ENCODE peak calls at places on chromosomes 11 and 22, in six cellular contexts. S is brain microvascular endothelial cell, B is GM23338, E is H9, Z is astrocyte of the cerebellum, V is HFFc6. T is an unnamed sample.
A peak's percentile ranks its signal among the peaks of the same experiment; 100 is the strongest.

GRCh38 chr11:12963789-12964536 is 45.2 kb upstream of the RASSF10 start:
- DNase-seq in S (peak; percentile 66), B (peak; percentile 88), E (peak; percentile 83), Z (no peak), V (peak; percentile 27), T (peak; percentile 82)

GRCh38 chr22:17864398-17865182 is 90.3 kb upstream of the BID start:
- DNase-seq in S (no peak), B (no peak), E (no peak), Z (no peak), V (no peak), T (no peak)

GRCh38 chr22:30751529-30751928 is 56.9 kb downstream of the OSBP2 start:
- DNase-seq in S (no peak), B (no peak), E (no peak), Z (no peak), V (no peak), T (no peak)

GRCh38 chr22:46549971-46550641 is 12.7 kb upstream of the CELSR1 start:
- DNase-seq in S (no peak), B (no peak), E (no peak), Z (no peak), V (no peak), T (no peak)

GRCh38 chr22:29202231-29203192 is 3.2 kb upstream of the EMID1 start:
- DNase-seq in S (peak; percentile 45), B (peak; percentile 68), E (peak; percentile 77), Z (peak; percentile 88), V (no peak), T (no peak)

GRCh38 chr11:18005376-18006129 is 7.3 kb downstream of the SERGEF start:
- DNase-seq in S (no peak), B (no peak), E (no peak), Z (no peak), V (no peak), T (no peak)

GRCh38 chr11:72970557-72971118 is 156.4 kb downstream of the ATG16L2 start:
- DNase-seq in S (peak; percentile 18), B (no peak), E (no peak), Z (no peak), V (no peak), T (no peak)

GRCh38 chr11:44817207-44817944 is 90.6 kb downstream of the TSPAN18 start:
- DNase-seq in S (no peak), B (no peak), E (no peak), Z (no peak), V (peak; percentile 64), T (no peak)

GRCh38 chr11:47192111-47192510 is 5.9 kb upstream of the PACSIN3 start:
- DNase-seq in S (no peak), B (no peak), E (no peak), Z (no peak), V (no peak), T (no peak)

GRCh38 chr22:37241351-37242142 is 2.5 kb downstream of the RAC2 start:
- DNase-seq in S (no peak), B (no peak), E (no peak), Z (no peak), V (no peak), T (no peak)

GRCh38 chr11:64742940-64743590 is 877 bp downstream of the RASGRP2 start:
- DNase-seq in S (no peak), B (peak; percentile 70), E (peak; percentile 76), Z (no peak), V (no peak), T (no peak)

GRCh38 chr11:45043755-45044475 is 93.2 kb upstream of the TP53I11 start:
- DNase-seq in S (no peak), B (no peak), E (no peak), Z (no peak), V (no peak), T (no peak)

GRCh38 chr11:2587132-2587930 is 112.5 kb downstream of the KCNQ1OT1 start:
- DNase-seq in S (no peak), B (no peak), E (no peak), Z (no peak), V (no peak), T (no peak)

GRCh38 chr11:117230981-117231636 is 764 bp downstream of the PCSK7 start:
- DNase-seq in S (no peak), B (peak; percentile 9), E (no peak), Z (no peak), V (no peak), T (no peak)

GRCh38 chr11:64908766-64909165 is 8.2 kb downstream of the ATG2A start:
- DNase-seq in S (no peak), B (no peak), E (no peak), Z (no peak), V (no peak), T (no peak)

GRCh38 chr11:36258730-36259360 is 30.4 kb downstream of the COMMD9 start:
- DNase-seq in S (peak; percentile 69), B (peak; percentile 89), E (peak; percentile 83), Z (peak; percentile 52), V (peak; percentile 72), T (no peak)

GRCh38 chr11:12552677-12553076 is 121.5 kb upstream of the TEAD1 start:
- DNase-seq in S (peak; percentile 30), B (no peak), E (no peak), Z (peak; percentile 97), V (peak; percentile 49), T (no peak)

GRCh38 chr11:93169950-93170561 is 27.7 kb downstream of the SLC36A4 start:
- DNase-seq in S (peak; percentile 12), B (peak; percentile 69), E (no peak), Z (peak; percentile 35), V (peak; percentile 29), T (no peak)

GRCh38 chr11:92384807-92385206 is 160.2 kb downstream of the FAT3 start:
- DNase-seq in S (no peak), B (no peak), E (no peak), Z (no peak), V (no peak), T (no peak)

GRCh38 chr11:65213322-65214211 is 31.8 kb downstream of the CAPN1 start:
- DNase-seq in S (no peak), B (peak; percentile 95), E (peak; percentile 83), Z (no peak), V (no peak), T (peak; percentile 66)

GRCh38 chr11:62854825-62855570 is 15.6 kb upstream of the WDR74 start:
- DNase-seq in S (no peak), B (no peak), E (no peak), Z (no peak), V (no peak), T (no peak)

GRCh38 chr11:116879789-116880402 is 42.5 kb upstream of the APOA1 start:
- DNase-seq in S (peak; percentile 67), B (peak; percentile 81), E (no peak), Z (peak; percentile 73), V (peak; percentile 74), T (no peak)

GRCh38 chr11:116506446-116506845 is 266.3 kb downstream of the BUD13 start:
- DNase-seq in S (no peak), B (no peak), E (no peak), Z (no peak), V (no peak), T (peak; percentile 45)

GRCh38 chr11:100731471-100731870 is 44.4 kb downstream of the ARHGAP42 start:
- DNase-seq in S (no peak), B (no peak), E (no peak), Z (no peak), V (no peak), T (no peak)

GRCh38 chr11:78419327-78419726 is 1.7 kb upstream of the GAB2 start:
- DNase-seq in S (peak; percentile 98), B (no peak), E (no peak), Z (peak; percentile 76), V (peak; percentile 94), T (no peak)

DNA sequence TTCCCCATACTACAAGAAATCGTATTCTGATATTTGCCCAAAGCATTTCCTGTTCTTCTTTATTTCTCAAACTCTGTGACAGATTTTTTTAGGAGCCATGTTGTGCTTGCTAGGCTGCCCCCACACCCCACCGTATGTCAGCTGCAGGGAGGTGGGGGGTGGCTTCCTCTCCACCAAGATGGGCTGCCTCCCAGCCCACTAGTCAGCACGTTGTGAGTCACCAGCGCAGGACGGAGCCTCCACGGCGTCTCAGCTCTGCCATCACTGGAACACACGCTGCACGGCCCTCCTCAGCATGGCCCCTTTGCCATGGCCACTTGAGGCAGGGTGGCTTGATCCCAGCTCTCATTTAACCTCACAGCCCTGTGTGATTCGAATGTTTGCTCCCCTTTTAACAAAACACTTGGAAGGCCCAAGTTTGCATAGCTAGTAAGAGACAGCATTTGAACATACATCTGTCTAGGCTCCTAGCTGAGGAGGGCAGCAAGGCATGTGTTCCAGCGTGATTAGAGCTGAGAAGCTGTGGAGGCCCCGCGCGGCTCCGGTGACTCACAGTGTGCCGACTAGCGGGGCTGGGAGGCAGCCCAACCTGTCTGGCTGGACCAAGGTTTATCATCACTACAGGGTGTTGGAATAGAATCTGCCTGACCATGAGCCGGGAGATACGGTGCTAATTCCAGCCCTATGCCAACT is 180.7 kb upstream of the NCAM1 start:
- DNase-seq in S (no peak), B (no peak), E (no peak), Z (peak; percentile 62), V (no peak), T (no peak)
- TF ChIP-seq CTCF in S (no peak), B (no peak), E (no peak), Z (peak; percentile 39), V (no peak), T (no peak)

GRCh38 chr22:39956932-39957664 is 3.1 kb upstream of the TMA7B start:
- DNase-seq in S (no peak), B (no peak), E (no peak), Z (no peak), V (no peak), T (no peak)
- TF ChIP-seq CTCF in S (no peak), B (no peak), E (no peak), Z (no peak), V (no peak), T (no peak)

DNA sequence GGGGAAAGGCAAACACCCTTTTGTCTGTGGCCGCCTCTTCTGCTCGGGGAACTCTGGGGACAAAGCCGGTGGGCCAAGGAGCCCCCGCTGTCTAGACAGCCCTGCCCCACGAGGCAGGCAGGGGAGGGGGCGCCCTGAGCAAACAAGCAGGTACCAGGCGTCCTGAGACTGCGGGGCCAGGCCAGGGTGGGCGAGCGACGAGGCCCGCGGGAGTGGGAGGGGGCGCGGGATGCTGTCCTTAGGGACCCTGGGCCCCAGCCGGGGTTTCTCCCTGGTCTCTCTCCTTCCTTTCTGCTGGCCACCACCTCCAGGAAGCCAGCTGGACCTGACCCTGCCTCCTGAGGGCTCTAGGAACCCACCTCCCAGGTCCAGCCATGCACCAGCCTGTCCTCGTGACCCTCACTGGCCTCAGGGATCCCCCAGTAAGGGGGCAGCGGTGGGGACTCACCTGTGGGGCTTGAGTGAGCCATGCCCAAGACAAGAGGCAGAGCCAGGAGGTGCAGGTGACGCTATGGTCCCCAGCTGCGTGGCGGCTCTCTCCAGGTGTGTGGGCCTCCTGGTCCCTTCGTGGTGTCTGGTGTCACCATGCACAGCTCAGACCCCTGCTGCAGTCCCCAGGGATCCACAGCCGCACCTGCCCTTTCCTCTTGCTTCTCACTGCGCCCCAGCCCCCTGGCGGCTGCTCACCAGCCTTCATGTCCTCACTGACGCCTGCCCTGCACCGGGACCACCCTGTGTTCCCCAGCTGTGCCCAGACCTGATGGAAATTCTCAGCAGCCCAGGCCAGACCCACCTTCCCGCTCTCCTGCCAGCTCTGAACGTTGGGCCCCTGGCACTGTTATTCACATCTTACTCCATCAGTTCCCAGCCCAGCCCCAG is 26.5 kb upstream of the MUC5AC start:
- DNase-seq in S (no peak), B (peak; percentile 32), E (peak; percentile 37), Z (no peak), V (no peak), T (no peak)
- TF ChIP-seq CTCF in S (no peak), B (no peak), E (peak; percentile 22), Z (no peak), V (no peak), T (no peak)

DNA sequence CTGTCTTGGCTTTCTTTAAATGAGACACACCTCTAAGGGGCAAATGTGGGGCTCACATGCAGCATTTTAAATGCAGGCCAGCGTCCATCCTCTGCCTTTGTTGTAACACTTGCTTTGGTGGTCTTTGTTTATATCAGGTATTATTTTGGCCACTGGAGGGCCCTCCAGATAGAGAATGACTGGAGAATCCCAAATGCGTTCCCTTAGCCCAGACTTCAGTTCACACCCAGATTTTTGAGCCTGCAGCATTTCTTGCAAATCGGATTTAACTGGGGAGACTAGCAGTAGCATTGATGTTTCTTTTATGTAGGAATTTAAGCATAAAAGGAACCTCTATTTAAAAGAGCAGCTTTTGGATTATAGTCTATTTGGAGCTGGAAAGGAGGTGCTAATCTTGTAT is 200.2 kb upstream of the SORL1-AS1 start:
- DNase-seq in S (no peak), B (peak; percentile 76), E (no peak), Z (peak; percentile 27), V (no peak), T (no peak)
- TF ChIP-seq CTCF in S (peak; percentile 71), B (peak; percentile 77), E (peak; percentile 68), Z (peak; percentile 63), V (peak; percentile 73), T (peak; percentile 77)